ENCODE peak calls at places on chromosomes 3 and 15, in eight cellular contexts. K is colonic mucosa, Y is T-cell, S is progenitor cell of endocrine pancreas, Q is adrenal gland, O is EL, R is amniotic stem cell, I is memory B cell. T is an unnamed sample.

GRCh38 chr15:69653846-69654245 is 201.2 kb downstream of the RPLP1 start:
- DNase-seq in K (peak; percentile 6), Y (no peak), S (no peak), Q (no peak), O (no peak), R (no peak), I (no peak), T (no peak)

GRCh38 chr15:44286814-44287555 is 1.5 kb upstream of the GOLM2 start:
- DNase-seq in K (no peak), Y (no peak), S (no peak), Q (no peak), O (peak; percentile 3), R (no peak), I (no peak), T (no peak)

GRCh38 chr15:69951511-69952209 is 146.1 kb downstream of the TLE3 start:
- DNase-seq in K (no peak), Y (no peak), S (no peak), Q (no peak), O (no peak), R (no peak), I (no peak), T (no peak)

GRCh38 chr3:185342458-185343169 is 20.3 kb upstream of the MAP3K13 start:
- DNase-seq in K (no peak), Y (no peak), S (no peak), Q (no peak), O (no peak), R (no peak), I (no peak), T (no peak)

GRCh38 chr3:153291052-153291689 is 129.1 kb downstream of the RAP2B start:
- DNase-seq in K (no peak), Y (no peak), S (no peak), Q (no peak), O (peak; percentile 31), R (no peak), I (no peak), T (no peak)

GRCh38 chr15:57914350-57915055 is 151.0 kb downstream of the ALDH1A2 start:
- DNase-seq in K (peak; percentile 54), Y (no peak), S (no peak), Q (no peak), O (no peak), R (no peak), I (no peak), T (no peak)

GRCh38 chr3:174440350-174440716 is 418.8 kb upstream of the NAALADL2 start:
- DNase-seq in K (peak; percentile 33), Y (no peak), S (no peak), Q (no peak), O (no peak), R (no peak), I (no peak), T (no peak)

GRCh38 chr3:9581742-9582141 is 28.1 kb upstream of the LHFPL4 start:
- DNase-seq in K (no peak), Y (no peak), S (no peak), Q (no peak), O (no peak), R (no peak), I (no peak), T (no peak)

GRCh38 chr3:159536876-159537275 is 451.8 kb upstream of the IL12A start:
- DNase-seq in K (no peak), Y (no peak), S (no peak), Q (no peak), O (no peak), R (no peak), I (no peak), T (no peak)

GRCh38 chr3:58722526-58722925 is 56.0 kb upstream of the FAM3D start:
- DNase-seq in K (no peak), Y (no peak), S (no peak), Q (no peak), O (no peak), R (no peak), I (no peak), T (no peak)

GRCh38 chr15:36844453-36845094 is 255.8 kb downstream of the MEIS2 start:
- DNase-seq in K (no peak), Y (no peak), S (no peak), Q (no peak), O (peak; percentile 36), R (no peak), I (no peak), T (no peak)

GRCh38 chr3:86029590-86029989 is 961.4 kb downstream of the VGLL3 start:
- DNase-seq in K (no peak), Y (no peak), S (no peak), Q (no peak), O (no peak), R (no peak), I (no peak), T (no peak)

GRCh38 chr3:79473993-79474392 is 293.8 kb downstream of the ROBO1 start:
- DNase-seq in K (no peak), Y (no peak), S (no peak), Q (no peak), O (no peak), R (no peak), I (no peak), T (no peak)

GRCh38 chr3:49534581-49535495 is 19.4 kb upstream of the BSN start:
- DNase-seq in K (no peak), Y (no peak), S (peak; percentile 22), Q (no peak), O (no peak), R (no peak), I (no peak), T (no peak)

GRCh38 chr3:100781311-100781710 is 72.0 kb downstream of the TFG start:
- DNase-seq in K (no peak), Y (no peak), S (no peak), Q (no peak), O (peak; percentile 85), R (no peak), I (no peak), T (no peak)

GRCh38 chr15:94965593-94965992 is 734.2 kb downstream of the MCTP2 start:
- DNase-seq in K (no peak), Y (no peak), S (no peak), Q (peak; percentile 19), O (peak; percentile 5), R (no peak), I (no peak), T (no peak)

GRCh38 chr15:70766597-70766996 is 3.2 kb upstream of the UACA start:
- DNase-seq in K (no peak), Y (no peak), S (no peak), Q (no peak), O (no peak), R (no peak), I (no peak), T (no peak)

GRCh38 chr3:158830391-158830790 is 28.5 kb downstream of the MFSD1 start:
- DNase-seq in K (no peak), Y (no peak), S (no peak), Q (no peak), O (peak; percentile 30), R (no peak), I (no peak), T (no peak)

GRCh38 chr3:17823816-17824215 is 81.4 kb upstream of the TBC1D5 start:
- DNase-seq in K (no peak), Y (no peak), S (no peak), Q (no peak), O (no peak), R (no peak), I (no peak), T (no peak)

T was measured in naive B cell.